ENCODE peak calls at places on chromosomes 2 and 18, in five cellular contexts. L, O, I, J and W are unnamed samples.

GRCh38 chr2:114170070-114170469 is 272.4 kb upstream of the DPP10 start:
- DNase-seq in L (no peak), I (no peak), O (no peak), J (no peak), W (no peak)

GRCh38 chr18:77346446-77346845 is 96.8 kb downstream of the GALR1 start:
- DNase-seq in I (no peak), J (no peak), L (peak), O (no peak), W (no peak)

GRCh38 chr2:152055366-152056108 is 43.3 kb downstream of the CACNB4 start:
- DNase-seq in I (no peak), J (no peak), O (no peak), L (peak), W (no peak)

GRCh38 chr18:78305789-78306188 is 673.8 kb upstream of the SALL3 start:
- DNase-seq in O (no peak), J (no peak), I (no peak), L (no peak), W (no peak)

GRCh38 chr2:237229905-237230304 is 144.2 kb downstream of the COPS8 start:
- DNase-seq in L (no peak), I (no peak), J (no peak), O (no peak), W (no peak)

GRCh38 chr2:237310515-237311114 is 103.3 kb downstream of the COL6A3 start:
- DNase-seq in O (no peak), J (no peak), I (no peak), L (peak), W (no peak)

GRCh38 chr2:2243666-2244065 is 87.4 kb downstream of the MYT1L start:
- DNase-seq in I (no peak), L (no peak), J (no peak), O (no peak), W (no peak)

GRCh38 chr2:235542728-235543125 is 48.9 kb downstream of the AGAP1 start:
- DNase-seq in I (no peak), L (no peak), J (no peak), O (no peak), W (no peak)

GRCh38 chr2:40384714-40385113 is 67.2 kb downstream of the SLC8A1 start:
- DNase-seq in I (peak), O (no peak), J (no peak), L (no peak), W (no peak)

GRCh38 chr2:207110310-207110709 is 55.4 kb downstream of the KLF7 start:
- DNase-seq in L (no peak), J (no peak), O (no peak), I (no peak), W (no peak)

GRCh38 chr2:12478151-12479041 is 238.3 kb upstream of the TRIB2 start:
- DNase-seq in J (no peak), L (no peak), I (no peak), O (no peak), W (no peak)